ENCODE peak calls at places on chromosome 6, in four cellular contexts. T is spleen, D is A673, C is WTC11. A is an unnamed sample.

GRCh38 chr6:3457710-3458605 is 1.1 kb upstream of the SLC22A23 start:
- DNase-seq in D (peak), T (no peak), C (peak), A (no peak)

GRCh38 chr6:31578461-31579118 is 3.2 kb downstream of the TNF start:
- DNase-seq in T (peak), C (peak), D (no peak), A (no peak)

GRCh38 chr6:73943930-73944652 is 248.1 kb downstream of the CD109 start:
- DNase-seq in T (no peak), C (no peak), D (no peak), A (no peak)

GRCh38 chr6:28080631-28081485 is 490 bp downstream of the ZNF165 start:
- DNase-seq in C (peak), T (peak), D (peak), A (peak)

GRCh38 chr6:161434331-161434730 is 160.5 kb upstream of the AGPAT4 start:
- DNase-seq in D (no peak), T (peak), C (no peak), A (no peak)

GRCh38 chr6:75344021-75344420 is 59.4 kb upstream of the TMEM30A start:
- DNase-seq in D (no peak), C (no peak), T (no peak), A (no peak)

GRCh38 chr6:45710304-45710821 is 305.3 kb downstream of the CLIC5 start:
- DNase-seq in C (no peak), D (no peak), T (no peak), A (peak)

GRCh38 chr6:109687271-109687721 is 3.7 kb downstream of the AK9 start:
- DNase-seq in T (no peak), D (peak), C (no peak), A (peak)

GRCh38 chr6:142537612-142538478 is 236.0 kb downstream of the ADGRG6 start:
- DNase-seq in D (peak), T (no peak), C (peak), A (peak)

DNA sequence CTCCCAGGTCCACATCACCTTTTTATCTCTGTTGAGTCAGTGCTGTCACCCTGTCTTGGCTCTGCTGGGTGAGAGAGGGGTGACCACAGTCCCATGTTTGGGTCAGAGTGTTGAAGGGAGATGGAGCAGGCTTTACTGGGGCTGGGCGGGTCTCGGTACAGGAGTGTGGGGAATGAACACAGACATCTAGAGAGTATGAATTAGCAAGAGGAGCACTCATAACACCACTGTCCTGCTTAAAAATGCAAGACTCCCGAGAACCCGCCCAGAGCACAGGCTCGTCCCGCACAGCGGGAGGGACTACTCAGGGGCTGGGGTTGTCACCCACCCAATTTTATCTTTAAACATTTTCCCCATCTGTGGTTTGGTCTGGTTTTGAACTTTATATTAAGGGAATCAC is 27.5 kb upstream of the DACT2 start:
- DNase-seq in D (no peak), T (no peak), C (no peak), A (no peak)
- TF ChIP-seq CTCF in D (no peak), T (no peak), C (no peak), A (no peak)

GRCh38 chr6:165805067-165805525 is 142.1 kb upstream of the PDE10A start:
- DNase-seq in C (peak), D (no peak), T (no peak), A (no peak)
- TF ChIP-seq CTCF in C (no peak), D (no peak), T (no peak), A (no peak)

GRCh38 chr6:136989591-136990578 is 54.9 kb downstream of the IL20RA start:
- DNase-seq in C (peak), D (no peak), T (no peak), A (no peak)
- TF ChIP-seq CTCF in C (no peak), D (no peak), T (no peak), A (no peak)

GRCh38 chr6:16800942-16801341 is 39.7 kb upstream of the ATXN1 start:
- DNase-seq in D (no peak), T (no peak), C (no peak), A (peak)
- TF ChIP-seq CTCF in D (no peak), T (no peak), C (no peak), A (no peak)

DNA sequence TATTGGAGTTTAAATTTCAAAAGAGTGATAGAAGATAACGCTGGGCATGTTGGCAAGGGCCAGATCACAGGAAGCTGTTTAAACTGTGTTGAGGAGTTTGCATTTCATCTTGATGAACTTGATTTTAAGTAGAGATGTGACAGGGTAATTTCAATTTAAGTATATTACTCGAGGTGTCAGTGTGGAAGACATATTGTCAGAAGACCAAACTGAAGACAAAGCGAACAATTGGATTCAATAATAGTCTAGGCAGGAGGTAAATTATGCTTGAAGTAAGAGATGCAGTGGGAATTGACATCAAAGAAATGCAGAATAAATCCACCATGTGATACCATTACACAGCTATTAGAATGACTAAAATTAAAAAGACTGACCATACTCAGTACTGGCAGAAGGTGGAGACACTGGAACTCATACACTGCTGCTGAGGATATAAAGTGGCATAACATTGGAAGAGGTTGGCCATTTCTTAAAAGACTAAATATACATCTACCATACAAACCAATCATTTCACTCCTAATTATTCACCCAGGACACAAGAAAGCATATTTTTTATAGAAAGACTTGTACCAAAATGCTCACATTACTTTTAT is 240.8 kb downstream of the ARHGAP18 start:
- DNase-seq in T (no peak), D (peak), C (no peak), A (peak)
- TF ChIP-seq CTCF in T (no peak), D (peak), C (no peak), A (peak)

GRCh38 chr6:15249371-15250019 is 3.6 kb downstream of the JARID2 start:
- DNase-seq in T (peak), C (no peak), D (no peak), A (no peak)

GRCh38 chr6:15247214-15247749 is 1.4 kb downstream of the JARID2 start:
- DNase-seq in T (no peak), D (no peak), C (no peak), A (no peak)

GRCh38 chr6:15246217-15247211 is 645 bp downstream of the JARID2 start:
- DNase-seq in D (peak), T (peak), C (no peak), A (no peak)

GRCh38 chr6:15248451-15249370 is 2.8 kb downstream of the JARID2 start:
- DNase-seq in C (peak), T (peak), D (peak), A (peak)

GRCh38 chr6:15247750-15248450 is 2.0 kb downstream of the JARID2 start:
- DNase-seq in T (peak), C (peak), D (peak), A (peak)
- TF ChIP-seq CTCF in T (no peak), C (no peak), D (peak), A (peak)